ENCODE peak calls at places on chromosomes 16 and 17, in ten cellular contexts. A is IMR-90; I is hepatocyte; K is endodermal cell; D is heart right ventricle; F is heart left ventricle; H is CD8-positive, alpha-beta T cell; X is colonic mucosa; C is mammary epithelial cell; Y is cardiac muscle cell. L is an unnamed sample.

GRCh38 chr17:2691069-2691871 is 20.3 kb downstream of the CLUH start:
- DNase-seq in A (no peak), F (peak; percentile 63), X (peak; percentile 16), H (no peak), I (no peak), C (no peak), Y (no peak), K (peak; percentile 58), D (no peak), L (peak; percentile 62)

GRCh38 chr17:68437979-68438877 is 19.1 kb downstream of the WIPI1 start:
- DNase-seq in D (peak; percentile 47), I (peak; percentile 63), C (no peak), Y (peak; percentile 61), X (peak; percentile 68), H (peak; percentile 21), A (peak; percentile 47), F (no peak), K (peak; percentile 76), L (no peak)

GRCh38 chr17:79664925-79665738 is 54.3 kb upstream of the RBFOX3 start:
- DNase-seq in X (peak; percentile 55), C (peak; percentile 19), Y (peak; percentile 78), I (peak; percentile 61), H (no peak), A (no peak), D (peak; percentile 81), F (peak; percentile 79), K (peak; percentile 86), L (peak; percentile 88)

GRCh38 chr16:78762222-78762621 is 662.8 kb downstream of the WWOX start:
- DNase-seq in A (no peak), X (no peak), K (no peak), H (no peak), F (no peak), Y (no peak), I (no peak), C (no peak), D (no peak), L (no peak)

GRCh38 chr17:79084291-79085153 is 9.9 kb downstream of the ENGASE start:
- DNase-seq in Y (no peak), X (no peak), C (no peak), D (peak; percentile 5), K (no peak), F (peak; percentile 37), H (no peak), A (no peak), I (no peak), L (no peak)

GRCh38 chr17:32259596-32259995 is 6.0 kb upstream of the RHBDL3 start:
- DNase-seq in Y (peak; percentile 63), X (no peak), F (no peak), I (no peak), D (no peak), K (peak; percentile 40), H (no peak), C (no peak), A (peak; percentile 82), L (no peak)

GRCh38 chr16:89828199-89828869 is at the start of gene SPIRE2:
- DNase-seq in X (peak; percentile 71), H (peak; percentile 54), Y (peak; percentile 84), C (peak; percentile 58), D (peak; percentile 82), F (peak; percentile 85), I (peak; percentile 94), K (peak; percentile 93), A (peak; percentile 71), L (peak; percentile 88)

GRCh38 chr16:27198451-27199234 is 4.7 kb upstream of the KDM8 start:
- DNase-seq in I (no peak), C (no peak), H (no peak), K (no peak), D (no peak), X (no peak), A (no peak), Y (no peak), F (no peak), L (no peak)

GRCh38 chr17:52383493-52384100 is 225.1 kb upstream of the CA10 start:
- DNase-seq in Y (peak; percentile 66), D (no peak), I (peak; percentile 88), A (peak; percentile 0), X (peak; percentile 77), F (no peak), H (no peak), K (peak; percentile 96), C (peak; percentile 64), L (no peak)

GRCh38 chr17:7336240-7337175 is at the start of gene ACAP1:
- DNase-seq in H (peak; percentile 89), A (no peak), X (peak; percentile 65), D (no peak), F (peak; percentile 84), K (peak; percentile 94), C (no peak), I (no peak), Y (no peak), L (peak; percentile 77)

GRCh38 chr16:78402797-78403196 is 303.3 kb downstream of the WWOX start:
- DNase-seq in H (no peak), K (no peak), Y (no peak), D (no peak), F (no peak), X (no peak), A (no peak), I (no peak), C (no peak), L (no peak)

GRCh38 chr17:66018786-66019185 is 173.1 kb downstream of the CEP112 start:
- DNase-seq in C (no peak), I (no peak), A (no peak), K (no peak), X (no peak), H (no peak), Y (no peak), F (no peak), D (no peak), L (no peak)

DNA sequence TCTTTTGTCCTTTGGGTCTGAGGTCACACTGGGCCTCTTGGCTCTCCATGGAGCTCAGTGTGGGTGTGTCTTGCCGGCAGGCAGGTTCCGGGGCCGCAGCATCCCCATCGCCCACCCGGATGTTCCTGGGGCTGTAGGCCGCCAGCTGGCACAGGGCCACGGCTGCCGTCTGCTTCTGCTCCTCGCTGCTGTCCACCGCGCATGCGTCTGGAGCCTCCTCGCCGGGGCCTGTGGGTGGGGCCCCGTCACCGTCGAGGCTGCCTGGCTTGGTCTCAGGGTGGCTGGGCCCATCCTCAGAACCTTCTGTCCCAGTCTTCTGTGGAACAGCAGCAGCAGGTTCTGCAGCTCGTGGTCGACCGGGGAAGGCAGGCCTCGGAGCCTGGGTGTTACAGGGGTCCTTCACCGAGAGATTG is 9.6 kb downstream of the ZNF750 start:
- DNase-seq in Y (peak; percentile 79), C (no peak), D (peak; percentile 90), X (no peak), F (peak; percentile 94), A (peak; percentile 10), K (no peak), H (no peak), I (no peak), L (no peak)
- H3K4me3 ChIP-seq in Y (no peak overlapping the region), C (no peak overlapping the region), D (no peak overlapping the region), X (no peak overlapping the region), F (peak overlapping the region; percentile 32), A (no peak overlapping the region), K (no peak overlapping the region), H (no peak overlapping the region), I (no peak overlapping the region), L (no peak overlapping the region)

GRCh38 chr17:50634915-50635719 is 436 bp downstream of the ABCC3 start:
- DNase-seq in K (peak; percentile 83), Y (no peak), X (no peak), D (no peak), C (no peak), I (no peak), F (no peak), A (no peak), H (no peak), L (no peak)
- TF ChIP-seq CTCF in K (peak; percentile 48), Y (peak; percentile 5), X (no peak), D (no peak), C (peak; percentile 14), I (no peak), F (no peak), A (no peak), H (no peak), L (no peak)

GRCh38 chr17:38597375-38597774 is 8.4 kb downstream of the SRCIN1 start:
- DNase-seq in X (no peak), I (no peak), Y (no peak), A (no peak), C (no peak), K (no peak), D (no peak), H (no peak), F (no peak), L (no peak)
- H3K4me1 ChIP-seq in X (no peaks in the 10 kb centered on the region), I (peaks cover 12% of the 10 kb centered on the region), Y (peaks cover 19% of the 10 kb centered on the region), A (no peaks in the 10 kb centered on the region), C (peaks cover 4% of the 10 kb centered on the region), K (peaks cover 24% of the 10 kb centered on the region), D (no peaks in the 10 kb centered on the region), H (peaks cover 6% of the 10 kb centered on the region), F (no peaks in the 10 kb centered on the region), L (no peaks in the 10 kb centered on the region)

GRCh38 chr17:8965394-8966168 is at the start of gene PIK3R5:
- DNase-seq in K (peak; percentile 99), A (no peak), F (peak; percentile 83), H (peak; percentile 77), I (peak; percentile 78), Y (no peak), C (peak; percentile 39), X (peak; percentile 78), D (peak; percentile 63), L (peak; percentile 86)
- H3K4me3 ChIP-seq in K (peak within 1 kb of the TSS; percentile 77), A (no peak within 1 kb of the TSS), F (peak within 1 kb of the TSS; percentile 48), H (peak within 1 kb of the TSS; percentile 97), I (peak within 1 kb of the TSS; percentile 36), Y (peak within 1 kb of the TSS; percentile 23), C (peak within 1 kb of the TSS; percentile 48), X (peak within 1 kb of the TSS; percentile 43), D (peak within 1 kb of the TSS; percentile 2), L (peak within 1 kb of the TSS; percentile 61)

GRCh38 chr16:30585400-30586191 is at the start of gene ZNF785:
- DNase-seq in I (peak; percentile 97), D (peak; percentile 91), F (peak; percentile 94), Y (peak; percentile 100), C (peak; percentile 99), X (peak; percentile 98), H (peak; percentile 81), A (peak; percentile 99), K (peak; percentile 99), L (peak; percentile 94)
- TF ChIP-seq CTCF in I (no peak), D (peak; percentile 19), F (peak; percentile 43), Y (peak; percentile 5), C (peak; percentile 30), X (peak; percentile 20), H (no peak), A (peak; percentile 12), K (no peak), L (peak; percentile 37)

DNA sequence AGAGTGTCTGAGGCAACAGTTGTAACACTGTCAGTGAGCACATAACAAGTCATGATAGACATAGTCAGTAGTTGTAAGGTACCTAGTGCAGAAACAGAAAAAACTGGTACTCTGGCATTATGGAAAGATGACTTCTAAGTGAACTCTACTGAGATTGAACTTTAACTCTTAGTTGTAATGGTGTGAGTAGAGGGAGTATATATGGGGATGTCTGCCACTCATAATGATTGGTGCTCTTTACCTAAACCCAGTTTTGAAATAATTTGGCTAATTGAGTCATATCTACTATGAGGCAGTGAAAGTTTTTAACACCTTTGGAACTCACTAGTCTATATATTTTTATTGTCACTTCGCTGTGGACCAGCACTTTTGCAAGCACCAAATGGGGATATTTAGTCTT is 6.6 kb downstream of the NLK start:
- DNase-seq in A (no peak), C (no peak), D (no peak), I (no peak), X (no peak), F (no peak), Y (no peak), H (no peak), K (no peak), L (no peak)
- H3K4me1 ChIP-seq in A (peaks cover 11% of the 10 kb centered on the region), C (no peaks in the 10 kb centered on the region), D (peaks cover 54% of the 10 kb centered on the region), I (peaks cover 25% of the 10 kb centered on the region), X (no peaks in the 10 kb centered on the region), F (peaks cover 37% of the 10 kb centered on the region), Y (peaks cover 57% of the 10 kb centered on the region), H (peaks cover 17% of the 10 kb centered on the region), K (peaks cover 23% of the 10 kb centered on the region), L (peaks cover 25% of the 10 kb centered on the region)

L was measured in upper lobe of right lung.